ENCODE peak calls at places on chromosome 10, in ten cellular contexts. E, N, T, H, A, X, O, D, Q and J are unnamed samples.

GRCh38 chr10:132294561-132295320 is 13.0 kb downstream of the STK32C start:
- DNase-seq in E (peak; percentile 43), N (peak; percentile 7), T (no peak), H (no peak), A (no peak), X (no peak), O (no peak), D (peak; percentile 36), Q (peak; percentile 58), J (no peak)

GRCh38 chr10:85788570-85788969 is 578.0 kb downstream of the GRID1 start:
- DNase-seq in E (no peak), N (no peak), T (no peak), H (no peak), A (no peak), X (no peak), O (no peak), D (no peak), Q (no peak), J (no peak)

GRCh38 chr10:113051456-113051855 is 101.4 kb downstream of the TCF7L2 start:
- DNase-seq in E (no peak), N (no peak), T (no peak), H (no peak), A (peak; percentile 34), X (no peak), O (no peak), D (no peak), Q (no peak), J (no peak)

GRCh38 chr10:125102821-125103220 is 57.5 kb downstream of the CTBP2 start:
- DNase-seq in E (no peak), N (no peak), T (no peak), H (no peak), A (no peak), X (no peak), O (no peak), D (no peak), Q (peak; percentile 43), J (no peak)

GRCh38 chr10:24209946-24210491 is 1.1 kb downstream of the KIAA1217 start:
- DNase-seq in E (no peak), N (peak; percentile 24), T (no peak), H (peak; percentile 31), A (peak; percentile 68), X (peak; percentile 47), O (no peak), D (no peak), Q (no peak), J (no peak)

GRCh38 chr10:50578949-50579348 is 44.8 kb downstream of the SGMS1 start:
- DNase-seq in E (no peak), N (no peak), T (no peak), H (no peak), A (no peak), X (no peak), O (no peak), D (no peak), Q (no peak), J (no peak)

GRCh38 chr10:67607472-67607871 is 88.5 kb downstream of the CTNNA3 start:
- DNase-seq in E (no peak), N (no peak), T (no peak), H (no peak), A (no peak), X (no peak), O (no peak), D (no peak), Q (no peak), J (no peak)

GRCh38 chr10:117074621-117075020 is 63.4 kb downstream of the VAX1 start:
- DNase-seq in E (no peak), N (no peak), T (no peak), H (no peak), A (no peak), X (no peak), O (no peak), D (no peak), Q (no peak), J (no peak)

GRCh38 chr10:64773357-64773756 is 1252.2 kb downstream of the REEP3 start:
- DNase-seq in E (no peak), N (no peak), T (no peak), H (no peak), A (no peak), X (no peak), O (no peak), D (no peak), Q (no peak), J (no peak)

GRCh38 chr10:132245056-132245455 is 58.3 kb downstream of the DPYSL4 start:
- DNase-seq in E (no peak), N (no peak), T (no peak), H (no peak), A (no peak), X (no peak), O (no peak), D (no peak), Q (no peak), J (no peak)

GRCh38 chr10:51421853-51422252 is 277.5 kb downstream of the CSTF2T start:
- DNase-seq in E (no peak), N (no peak), T (no peak), H (no peak), A (no peak), X (no peak), O (no peak), D (no peak), Q (no peak), J (no peak)

DNA sequence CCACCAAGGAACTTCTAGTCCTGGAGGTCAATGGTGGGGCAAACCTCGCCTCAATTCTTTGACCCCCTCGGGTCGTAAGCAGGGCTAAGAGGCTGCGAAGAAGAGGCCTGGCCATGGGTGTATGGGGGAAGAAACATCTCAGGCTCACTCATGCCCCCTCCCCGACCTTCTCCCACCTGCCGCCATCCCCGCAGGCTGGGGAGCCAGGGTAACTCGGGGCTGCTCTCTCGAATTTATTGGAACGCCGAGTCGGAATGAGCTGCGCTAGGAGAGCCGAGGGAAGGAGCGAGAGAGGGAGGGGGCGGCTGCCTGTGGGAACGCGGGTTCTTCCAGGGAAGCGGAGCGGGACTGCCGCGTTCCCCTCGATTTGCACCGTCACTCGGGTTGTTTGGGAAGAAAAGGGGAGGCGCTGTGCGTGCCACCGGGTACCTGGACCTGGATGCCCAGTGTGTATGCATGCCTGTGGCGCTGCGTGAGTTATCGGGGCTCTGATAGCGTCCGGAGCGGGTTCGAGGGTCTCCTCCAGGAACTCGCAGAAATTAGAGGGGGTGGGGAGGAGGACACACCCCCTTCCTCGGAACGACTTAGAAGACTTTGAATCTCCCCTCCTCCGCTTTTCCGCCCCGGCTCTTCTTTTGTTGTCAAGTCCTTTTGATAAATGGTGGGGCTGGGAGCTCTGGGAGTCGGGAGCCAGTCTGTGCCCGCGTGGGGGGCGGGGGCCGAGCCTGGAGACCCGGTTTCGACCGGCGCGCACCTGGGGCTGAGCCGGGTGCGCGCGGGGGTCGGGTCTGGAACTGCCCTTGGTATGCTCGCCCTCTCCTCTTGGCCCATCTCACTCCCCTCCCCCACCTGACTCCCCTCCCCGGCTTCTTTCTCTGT is 1.8 kb upstream of the ZNF503 start:
- DNase-seq in E (peak; percentile 74), N (peak; percentile 76), T (peak; percentile 20), H (peak; percentile 38), A (peak; percentile 52), X (no peak), O (peak; percentile 54), D (peak; percentile 45), Q (peak; percentile 79), J (no peak)
- TF ChIP-seq CTCF in E (no peak), N (no peak), T (no peak), H (no peak), A (no peak), X (no peak), O (no peak), D (no peak), Q (no peak), J (no peak)

GRCh38 chr10:62424026-62424425 is 49.9 kb downstream of the ZNF365 start:
- DNase-seq in E (no peak), N (no peak), T (no peak), H (no peak), A (no peak), X (no peak), O (no peak), D (no peak), Q (no peak), J (no peak)
- TF ChIP-seq CTCF in E (no peak), N (no peak), T (no peak), H (no peak), A (no peak), X (no peak), O (no peak), D (peak; percentile 16), Q (no peak), J (no peak)

GRCh38 chr10:97531401-97531985 is 32.8 kb downstream of the UBTD1 start:
- DNase-seq in E (no peak), N (no peak), T (peak; percentile 45), H (no peak), A (no peak), X (no peak), O (no peak), D (no peak), Q (no peak), J (no peak)

GRCh38 chr10:97537186-97537869 is 35.3 kb upstream of the ANKRD2 start:
- DNase-seq in E (no peak), N (no peak), T (no peak), H (no peak), A (no peak), X (no peak), O (no peak), D (no peak), Q (no peak), J (no peak)

GRCh38 chr10:97533888-97534287 is 35.2 kb downstream of the UBTD1 start:
- DNase-seq in E (no peak), N (no peak), T (no peak), H (no peak), A (no peak), X (no peak), O (no peak), D (no peak), Q (no peak), J (no peak)

GRCh38 chr10:97532935-97533671 is 34.4 kb downstream of the UBTD1 start:
- DNase-seq in E (no peak), N (no peak), T (no peak), H (no peak), A (peak; percentile 32), X (no peak), O (no peak), D (no peak), Q (no peak), J (no peak)

GRCh38 chr10:97534746-97535367 is 36.1 kb downstream of the UBTD1 start:
- DNase-seq in E (no peak), N (peak; percentile 34), T (no peak), H (no peak), A (no peak), X (no peak), O (peak; percentile 36), D (no peak), Q (no peak), J (no peak)
- TF ChIP-seq CTCF in E (peak; percentile 36), N (peak; percentile 45), T (peak; percentile 57), H (peak; percentile 55), A (peak; percentile 51), X (peak; percentile 68), O (peak; percentile 26), D (peak; percentile 51), Q (peak; percentile 49), J (peak; percentile 70)

DNA sequence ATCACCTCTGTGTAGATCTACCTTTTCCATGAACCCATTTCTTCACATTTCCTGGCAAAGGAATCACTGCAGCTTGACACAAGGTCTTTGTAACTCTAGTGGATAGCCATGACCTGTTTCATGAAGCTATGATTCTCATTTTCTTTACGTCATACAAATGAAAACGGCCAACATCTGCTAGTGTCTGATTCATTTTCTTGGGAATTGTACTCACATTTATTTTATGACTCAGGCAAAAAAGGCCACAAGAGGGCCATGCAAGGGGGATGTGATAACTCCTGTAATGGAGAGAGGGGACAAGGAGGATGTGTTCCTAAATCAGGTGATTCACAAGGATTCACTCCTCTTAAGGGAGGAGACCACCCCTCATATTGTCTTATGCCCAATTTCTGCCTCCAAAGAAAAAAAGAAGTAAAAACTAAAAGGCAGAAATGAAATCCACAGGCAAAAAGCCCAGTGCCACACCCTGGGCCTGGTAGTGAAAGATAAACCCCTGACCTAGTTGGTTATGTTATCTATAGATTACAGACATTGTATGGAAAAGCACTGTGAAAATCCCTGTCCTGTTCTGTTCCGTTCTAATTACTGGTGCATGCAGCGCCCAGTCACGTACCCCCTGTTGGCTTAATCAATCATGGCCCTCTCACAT is 249.9 kb downstream of the IPMK start:
- DNase-seq in E (no peak), N (no peak), T (no peak), H (no peak), A (peak; percentile 87), X (peak; percentile 71), O (no peak), D (no peak), Q (no peak), J (no peak)
- TF ChIP-seq CTCF in E (no peak), N (peak; percentile 14), T (no peak), H (no peak), A (peak; percentile 46), X (peak; percentile 29), O (no peak), D (no peak), Q (no peak), J (no peak)